ENCODE peak calls at places on chromosomes 3 and 15, in ten cellular contexts. F is ovary, V is WERI-Rb-1, O is astrocyte of the spinal cord, P is GM06990, X is mucosa of descending colon, C is breast epithelium, B is A549, W is adrenal gland, Q is IMR-90. K is an unnamed sample.
A peak's percentile ranks its signal among the peaks of the same experiment; 100 is the strongest.

GRCh38 chr15:94610069-94610863 is 378.9 kb downstream of the MCTP2 start:
- DNase-seq in P (peak; percentile 11), O (no peak), C (no peak), W (no peak), Q (no peak), V (no peak), X (no peak), F (no peak), B (no peak), K (no peak)

GRCh38 chr15:101035611-101036010 is 116.5 kb downstream of the LRRK1 start:
- DNase-seq in W (no peak), O (no peak), C (no peak), B (no peak), X (no peak), F (no peak), V (no peak), P (no peak), Q (no peak), K (no peak)

GRCh38 chr15:29612096-29612495 is 210.2 kb downstream of the TJP1 start:
- DNase-seq in C (no peak), V (no peak), B (no peak), F (no peak), W (no peak), O (peak; percentile 90), P (no peak), X (no peak), Q (peak; percentile 76), K (peak; percentile 43)

GRCh38 chr15:82942691-82943090 is 9.8 kb downstream of the HOMER2 start:
- DNase-seq in F (no peak), Q (no peak), C (peak; percentile 88), B (peak; percentile 33), P (no peak), O (peak; percentile 14), W (peak; percentile 65), V (no peak), X (no peak), K (peak; percentile 88)

GRCh38 chr3:150738688-150739087 is 24.3 kb downstream of the SIAH2 start:
- DNase-seq in F (no peak), P (no peak), X (no peak), V (no peak), C (no peak), Q (no peak), B (no peak), O (no peak), W (no peak), K (peak; percentile 61)

GRCh38 chr15:62141643-62142588 is 23.2 kb downstream of the C2CD4B start:
- DNase-seq in V (no peak), W (no peak), C (no peak), X (no peak), O (no peak), F (no peak), P (no peak), B (no peak), Q (no peak), K (no peak)

GRCh38 chr15:66761723-66762595 is 59.9 kb downstream of the SMAD6 start:
- DNase-seq in W (no peak), V (no peak), X (no peak), O (peak; percentile 43), Q (no peak), P (no peak), B (no peak), C (no peak), F (no peak), K (no peak)

GRCh38 chr3:186315581-186316354 is 46.3 kb downstream of the DGKG start:
- DNase-seq in P (no peak), Q (peak; percentile 39), W (no peak), X (no peak), B (no peak), O (peak; percentile 78), C (no peak), V (no peak), F (no peak), K (no peak)

GRCh38 chr3:94525039-94525438 is 462.2 kb downstream of the NSUN3 start:
- DNase-seq in Q (peak; percentile 13), O (no peak), P (no peak), V (peak; percentile 45), X (no peak), C (no peak), B (no peak), W (no peak), F (peak; percentile 50), K (no peak)

GRCh38 chr3:193732391-193732790 is 139.4 kb downstream of the OPA1 start:
- DNase-seq in O (peak; percentile 79), P (no peak), Q (peak; percentile 91), X (no peak), B (peak; percentile 36), F (no peak), V (no peak), W (peak; percentile 87), C (no peak), K (peak; percentile 74)

GRCh38 chr3:179882322-179882721 is 154.4 kb downstream of the PEX5L start:
- DNase-seq in W (no peak), B (no peak), P (peak; percentile 31), V (no peak), F (no peak), X (no peak), O (peak; percentile 18), C (no peak), Q (no peak), K (peak; percentile 1)

GRCh38 chr3:55481918-55482495 is 5.1 kb downstream of the WNT5A start:
- DNase-seq in W (no peak), V (peak; percentile 32), P (peak; percentile 37), B (no peak), F (peak; percentile 57), O (peak; percentile 62), X (peak; percentile 54), C (no peak), Q (peak; percentile 73), K (no peak)

GRCh38 chr3:185927501-185928200 is 10.2 kb downstream of the TRA2B start:
- DNase-seq in O (no peak), P (no peak), B (no peak), W (no peak), F (no peak), V (no peak), X (no peak), C (no peak), Q (no peak), K (no peak)

GRCh38 chr3:128424508-128425069 is 42.1 kb downstream of the DNAJB8 start:
- DNase-seq in V (no peak), Q (peak; percentile 54), P (no peak), W (peak; percentile 26), O (peak; percentile 84), F (no peak), B (no peak), X (no peak), C (no peak), K (no peak)

GRCh38 chr3:111998661-111999641 is at the start of gene TAGLN3:
- DNase-seq in X (no peak), W (peak; percentile 47), P (no peak), C (no peak), V (peak; percentile 93), B (no peak), O (peak; percentile 38), Q (no peak), F (no peak), K (no peak)

DNA sequence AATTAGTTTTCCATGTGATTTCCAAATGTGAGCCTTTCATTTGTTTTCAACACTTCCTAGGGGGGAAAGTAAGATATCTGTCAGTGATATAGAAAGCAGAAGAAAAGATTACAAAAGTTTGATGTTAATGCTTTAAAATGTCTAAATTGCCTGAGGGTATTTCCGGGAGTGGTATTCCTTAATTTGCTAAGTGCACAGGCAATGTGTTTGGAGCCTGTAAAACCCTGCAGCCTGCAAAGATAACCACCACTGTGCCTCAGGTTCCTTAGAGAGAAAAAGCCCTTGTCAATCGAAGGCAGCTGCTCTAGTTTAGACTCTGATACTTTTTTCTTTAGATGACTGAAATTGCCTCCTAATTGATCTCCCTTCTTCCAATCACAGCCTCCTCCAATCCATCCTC is 154.9 kb downstream of the SSR3 start:
- DNase-seq in C (no peak), B (no peak), F (no peak), P (no peak), W (no peak), X (no peak), V (no peak), O (no peak), Q (no peak), K (no peak)
- H3K4me3 ChIP-seq in C (no peak overlapping the region), B (no peak overlapping the region), F (no peak overlapping the region), P (no peak overlapping the region), W (no peak overlapping the region), X (no peak overlapping the region), V (no peak overlapping the region), O (no peak overlapping the region), Q (no peak overlapping the region), K (no peak overlapping the region)

GRCh38 chr3:122358633-122359032 is 24.4 kb downstream of the MIX23 start:
- DNase-seq in F (no peak), X (no peak), Q (no peak), O (no peak), V (no peak), B (no peak), W (no peak), P (no peak), C (no peak), K (no peak)

GRCh38 chr3:122357828-122358617 is 25.0 kb downstream of the MIX23 start:
- DNase-seq in P (no peak), Q (peak; percentile 1), W (no peak), C (no peak), V (no peak), X (no peak), F (no peak), B (no peak), O (no peak), K (no peak)

GRCh38 chr3:122355612-122356011 is 27.4 kb downstream of the MIX23 start:
- DNase-seq in C (no peak), P (no peak), V (no peak), W (no peak), O (no peak), B (no peak), Q (no peak), F (no peak), X (no peak), K (no peak)

GRCh38 chr3:122353901-122354401 is 28.9 kb downstream of the CSTA start:
- DNase-seq in W (no peak), P (no peak), F (no peak), X (no peak), O (no peak), C (no peak), B (no peak), Q (no peak), V (no peak), K (no peak)

GRCh38 chr3:122356402-122356801 is 26.6 kb downstream of the MIX23 start:
- DNase-seq in C (peak; percentile 63), Q (peak; percentile 54), P (peak; percentile 3), B (peak; percentile 31), F (peak; percentile 49), W (no peak), V (peak; percentile 70), O (peak; percentile 9), X (peak; percentile 58), K (no peak)
- TF ChIP-seq CTCF in C (peak; percentile 58), Q (peak; percentile 55), P (peak; percentile 57), B (peak; percentile 45), F (no peak), W (peak; percentile 32), V (peak; percentile 59), O (peak; percentile 36), X (peak; percentile 8), K (peak; percentile 80)

GRCh38 chr15:98292442-98293240 is 332.1 kb downstream of the ARRDC4 start:
- DNase-seq in Q (no peak), P (peak; percentile 17), B (peak; percentile 74), C (no peak), X (no peak), V (peak; percentile 45), W (peak; percentile 27), F (no peak), O (no peak), K (no peak)
- H3K4me3 ChIP-seq in Q (no peak overlapping the region), P (no peak overlapping the region), B (no peak overlapping the region), C (peak overlapping the region; percentile 36), X (no peak overlapping the region), V (no peak overlapping the region), W (no peak overlapping the region), F (no peak overlapping the region), O (no peak overlapping the region), K (peak overlapping the region; percentile 28)

GRCh38 chr15:58980351-58980939 is 7.0 kb upstream of the RNF111 start:
- DNase-seq in O (peak; percentile 59), X (no peak), F (no peak), V (no peak), Q (peak; percentile 56), W (no peak), P (peak; percentile 37), B (peak; percentile 43), C (no peak), K (peak; percentile 13)
- TF ChIP-seq CTCF in O (peak; percentile 45), X (no peak), F (no peak), V (no peak), Q (peak; percentile 67), W (peak; percentile 66), P (peak; percentile 33), B (peak; percentile 87), C (peak; percentile 56), K (peak; percentile 55)